ENCODE peak calls at places on chromosomes 1 and 21, in five cellular contexts. One of them, this sample, is unnamed.

GRCh38 chr1:154219511-154219910 is 1.2 kb upstream of the UBAP2L start:
- DNase-seq in AG10803: no peak
- DNase-seq in stimulated activated naive CD4-positive, alpha-beta T cell: no peak
- DNase-seq in smooth muscle cell of the brain vasculature: no peak
- DNase-seq in GM12865: peak
- DNase-seq in this sample: no peak

GRCh38 chr21:41660748-41661147 is 106.1 kb downstream of the RIPK4 start:
- DNase-seq in smooth muscle cell of the brain vasculature: no peak
- DNase-seq in stimulated activated naive CD4-positive, alpha-beta T cell: no peak
- DNase-seq in GM12865: no peak
- DNase-seq in AG10803: no peak
- DNase-seq in this sample: no peak

GRCh38 chr1:248752119-248752931 is 3.2 kb downstream of the LYPD8 start:
- DNase-seq in smooth muscle cell of the brain vasculature: no peak
- DNase-seq in AG10803: peak
- DNase-seq in GM12865: no peak
- DNase-seq in stimulated activated naive CD4-positive, alpha-beta T cell: no peak
- DNase-seq in this sample: no peak

GRCh38 chr1:19336543-19336942 is 24.4 kb downstream of the SLC66A1 start:
- DNase-seq in stimulated activated naive CD4-positive, alpha-beta T cell: no peak
- DNase-seq in GM12865: peak
- DNase-seq in AG10803: no peak
- DNase-seq in smooth muscle cell of the brain vasculature: no peak
- DNase-seq in this sample: no peak

GRCh38 chr1:18635833-18636671 is 5.4 kb downstream of the PAX7 start:
- DNase-seq in GM12865: no peak
- DNase-seq in AG10803: peak
- DNase-seq in smooth muscle cell of the brain vasculature: no peak
- DNase-seq in stimulated activated naive CD4-positive, alpha-beta T cell: no peak
- DNase-seq in this sample: no peak

GRCh38 chr1:215891266-215891665 is 324.2 kb downstream of the KCTD3 start:
- DNase-seq in stimulated activated naive CD4-positive, alpha-beta T cell: no peak
- DNase-seq in GM12865: peak
- DNase-seq in AG10803: no peak
- DNase-seq in smooth muscle cell of the brain vasculature: no peak
- DNase-seq in this sample: no peak

GRCh38 chr1:886311-886710 is 37.4 kb upstream of the SAMD11 start:
- DNase-seq in AG10803: no peak
- DNase-seq in GM12865: no peak
- DNase-seq in smooth muscle cell of the brain vasculature: no peak
- DNase-seq in stimulated activated naive CD4-positive, alpha-beta T cell: no peak
- DNase-seq in this sample: no peak

GRCh38 chr1:227372662-227373061 is 54.4 kb upstream of the CDC42BPA start:
- DNase-seq in smooth muscle cell of the brain vasculature: no peak
- DNase-seq in AG10803: no peak
- DNase-seq in stimulated activated naive CD4-positive, alpha-beta T cell: no peak
- DNase-seq in GM12865: no peak
- DNase-seq in this sample: no peak

GRCh38 chr1:9086060-9086459 is 16.6 kb upstream of the SLC2A5 start:
- DNase-seq in AG10803: no peak
- DNase-seq in stimulated activated naive CD4-positive, alpha-beta T cell: no peak
- DNase-seq in smooth muscle cell of the brain vasculature: no peak
- DNase-seq in GM12865: no peak
- DNase-seq in this sample: no peak

GRCh38 chr1:236489710-236490377 is 33.9 kb upstream of the LGALS8 start:
- DNase-seq in stimulated activated naive CD4-positive, alpha-beta T cell: peak
- DNase-seq in GM12865: peak
- DNase-seq in smooth muscle cell of the brain vasculature: no peak
- DNase-seq in AG10803: peak
- DNase-seq in this sample: peak

GRCh38 chr1:110347182-110347893 is 8.2 kb downstream of the RBM15 start:
- DNase-seq in stimulated activated naive CD4-positive, alpha-beta T cell: no peak
- DNase-seq in smooth muscle cell of the brain vasculature: no peak
- DNase-seq in GM12865: peak
- DNase-seq in AG10803: no peak
- DNase-seq in this sample: peak

GRCh38 chr21:46350981-46351380 is 27.0 kb downstream of the PCNT start:
- DNase-seq in GM12865: no peak
- DNase-seq in smooth muscle cell of the brain vasculature: no peak
- DNase-seq in AG10803: no peak
- DNase-seq in stimulated activated naive CD4-positive, alpha-beta T cell: no peak
- DNase-seq in this sample: no peak